ENCODE peak calls at places on chromosomes 1 and 21, in nine cellular contexts. One of them, this sample, is unnamed.

GRCh38 chr1:159408862-159409400 is 23.1 kb upstream of the OR10J4 start:
- DNase-seq in nephron progenitor cell: no peak
- DNase-seq in AG09319: no peak
- DNase-seq in activated CD8-positive, alpha-beta T cell treated with anti-CD3 and anti-CD28 coated beads for 36 hours: no peak
- DNase-seq in MM.1S: no peak
- DNase-seq in spleen: no peak
- DNase-seq in endothelial cell: no peak
- DNase-seq in A549: no peak
- DNase-seq in GM20000: no peak
- DNase-seq in this sample: no peak

GRCh38 chr1:198143797-198144196 is 13.0 kb upstream of the NEK7 start:
- DNase-seq in GM20000: no peak
- DNase-seq in endothelial cell: no peak
- DNase-seq in spleen: no peak
- DNase-seq in MM.1S: peak
- DNase-seq in activated CD8-positive, alpha-beta T cell treated with anti-CD3 and anti-CD28 coated beads for 36 hours: no peak
- DNase-seq in nephron progenitor cell: no peak
- DNase-seq in AG09319: no peak
- DNase-seq in A549: no peak
- DNase-seq in this sample: no peak

GRCh38 chr1:5881526-5882222 is 110.6 kb downstream of the NPHP4 start:
- DNase-seq in nephron progenitor cell: no peak
- DNase-seq in activated CD8-positive, alpha-beta T cell treated with anti-CD3 and anti-CD28 coated beads for 36 hours: no peak
- DNase-seq in GM20000: no peak
- DNase-seq in MM.1S: no peak
- DNase-seq in spleen: no peak
- DNase-seq in endothelial cell: no peak
- DNase-seq in A549: no peak
- DNase-seq in AG09319: no peak
- DNase-seq in this sample: no peak

GRCh38 chr1:30748699-30749401 is 8.7 kb downstream of the LAPTM5 start:
- DNase-seq in GM20000: no peak
- DNase-seq in activated CD8-positive, alpha-beta T cell treated with anti-CD3 and anti-CD28 coated beads for 36 hours: peak
- DNase-seq in MM.1S: no peak
- DNase-seq in endothelial cell: no peak
- DNase-seq in AG09319: no peak
- DNase-seq in A549: no peak
- DNase-seq in nephron progenitor cell: no peak
- DNase-seq in spleen: peak
- DNase-seq in this sample: no peak

GRCh38 chr1:246677842-246678241 is 46.4 kb upstream of the SCCPDH start:
- DNase-seq in AG09319: no peak
- DNase-seq in activated CD8-positive, alpha-beta T cell treated with anti-CD3 and anti-CD28 coated beads for 36 hours: no peak
- DNase-seq in MM.1S: no peak
- DNase-seq in A549: no peak
- DNase-seq in GM20000: no peak
- DNase-seq in spleen: no peak
- DNase-seq in endothelial cell: no peak
- DNase-seq in nephron progenitor cell: peak
- DNase-seq in this sample: no peak

GRCh38 chr1:181317261-181317924 is 165.9 kb upstream of the CACNA1E start:
- DNase-seq in endothelial cell: no peak
- DNase-seq in activated CD8-positive, alpha-beta T cell treated with anti-CD3 and anti-CD28 coated beads for 36 hours: no peak
- DNase-seq in spleen: no peak
- DNase-seq in GM20000: no peak
- DNase-seq in MM.1S: no peak
- DNase-seq in A549: no peak
- DNase-seq in AG09319: no peak
- DNase-seq in nephron progenitor cell: peak
- DNase-seq in this sample: no peak

GRCh38 chr1:44227211-44227610 is 13.9 kb downstream of the DMAP1 start:
- DNase-seq in activated CD8-positive, alpha-beta T cell treated with anti-CD3 and anti-CD28 coated beads for 36 hours: no peak
- DNase-seq in endothelial cell: no peak
- DNase-seq in GM20000: no peak
- DNase-seq in nephron progenitor cell: no peak
- DNase-seq in AG09319: no peak
- DNase-seq in A549: peak
- DNase-seq in MM.1S: no peak
- DNase-seq in spleen: no peak
- DNase-seq in this sample: no peak

GRCh38 chr21:39518055-39518844 is 66.5 kb downstream of the SH3BGR start:
- DNase-seq in endothelial cell: peak
- DNase-seq in A549: peak
- DNase-seq in GM20000: peak
- DNase-seq in nephron progenitor cell: peak
- DNase-seq in activated CD8-positive, alpha-beta T cell treated with anti-CD3 and anti-CD28 coated beads for 36 hours: peak
- DNase-seq in spleen: no peak
- DNase-seq in MM.1S: peak
- DNase-seq in AG09319: peak
- DNase-seq in this sample: peak

GRCh38 chr1:180254496-180254819 is 24.4 kb downstream of the LHX4 start:
- DNase-seq in endothelial cell: no peak
- DNase-seq in AG09319: no peak
- DNase-seq in activated CD8-positive, alpha-beta T cell treated with anti-CD3 and anti-CD28 coated beads for 36 hours: no peak
- DNase-seq in spleen: no peak
- DNase-seq in MM.1S: no peak
- DNase-seq in A549: no peak
- DNase-seq in nephron progenitor cell: no peak
- DNase-seq in GM20000: no peak
- DNase-seq in this sample: no peak

GRCh38 chr21:44376606-44377005 is 23.2 kb downstream of the TRPM2 start:
- DNase-seq in endothelial cell: no peak
- DNase-seq in A549: no peak
- DNase-seq in nephron progenitor cell: no peak
- DNase-seq in spleen: no peak
- DNase-seq in GM20000: no peak
- DNase-seq in MM.1S: no peak
- DNase-seq in AG09319: no peak
- DNase-seq in activated CD8-positive, alpha-beta T cell treated with anti-CD3 and anti-CD28 coated beads for 36 hours: no peak
- DNase-seq in this sample: no peak

GRCh38 chr1:111140680-111140967 is 601 bp downstream of the CEPT1 start:
- DNase-seq in AG09319: no peak
- DNase-seq in MM.1S: peak
- DNase-seq in A549: peak
- DNase-seq in nephron progenitor cell: peak
- DNase-seq in GM20000: no peak
- DNase-seq in spleen: no peak
- DNase-seq in activated CD8-positive, alpha-beta T cell treated with anti-CD3 and anti-CD28 coated beads for 36 hours: no peak
- DNase-seq in endothelial cell: peak
- DNase-seq in this sample: no peak

GRCh38 chr1:237756304-237756967 is 134.3 kb downstream of the ZP4 start:
- DNase-seq in MM.1S: no peak
- DNase-seq in activated CD8-positive, alpha-beta T cell treated with anti-CD3 and anti-CD28 coated beads for 36 hours: no peak
- DNase-seq in GM20000: no peak
- DNase-seq in endothelial cell: no peak
- DNase-seq in spleen: no peak
- DNase-seq in A549: peak
- DNase-seq in nephron progenitor cell: no peak
- DNase-seq in AG09319: no peak
- DNase-seq in this sample: no peak

GRCh38 chr1:54715493-54716298 is at the start of gene TTC4:
- DNase-seq in A549: peak
- DNase-seq in spleen: peak
- DNase-seq in activated CD8-positive, alpha-beta T cell treated with anti-CD3 and anti-CD28 coated beads for 36 hours: peak
- DNase-seq in MM.1S: peak
- DNase-seq in endothelial cell: peak
- DNase-seq in GM20000: peak
- DNase-seq in AG09319: peak
- DNase-seq in nephron progenitor cell: peak
- DNase-seq in this sample: peak
- TF ChIP-seq CTCF in A549: no peak
- TF ChIP-seq CTCF in spleen: no peak
- TF ChIP-seq CTCF in activated CD8-positive, alpha-beta T cell treated with anti-CD3 and anti-CD28 coated beads for 36 hours: no peak
- TF ChIP-seq CTCF in MM.1S: no peak
- TF ChIP-seq CTCF in endothelial cell: no peak
- TF ChIP-seq CTCF in GM20000: no peak
- TF ChIP-seq CTCF in AG09319: peak
- TF ChIP-seq CTCF in nephron progenitor cell: no peak
- TF ChIP-seq CTCF in this sample: no peak

GRCh38 chr1:57061369-57061768 is 95.6 kb upstream of the C8B start:
- DNase-seq in activated CD8-positive, alpha-beta T cell treated with anti-CD3 and anti-CD28 coated beads for 36 hours: no peak
- DNase-seq in A549: no peak
- DNase-seq in GM20000: no peak
- DNase-seq in endothelial cell: no peak
- DNase-seq in AG09319: peak
- DNase-seq in spleen: no peak
- DNase-seq in nephron progenitor cell: no peak
- DNase-seq in MM.1S: no peak
- DNase-seq in this sample: no peak
- TF ChIP-seq CTCF in activated CD8-positive, alpha-beta T cell treated with anti-CD3 and anti-CD28 coated beads for 36 hours: no peak
- TF ChIP-seq CTCF in A549: no peak
- TF ChIP-seq CTCF in GM20000: no peak
- TF ChIP-seq CTCF in endothelial cell: no peak
- TF ChIP-seq CTCF in AG09319: peak
- TF ChIP-seq CTCF in spleen: no peak
- TF ChIP-seq CTCF in nephron progenitor cell: no peak
- TF ChIP-seq CTCF in MM.1S: no peak
- TF ChIP-seq CTCF in this sample: peak

DNA sequence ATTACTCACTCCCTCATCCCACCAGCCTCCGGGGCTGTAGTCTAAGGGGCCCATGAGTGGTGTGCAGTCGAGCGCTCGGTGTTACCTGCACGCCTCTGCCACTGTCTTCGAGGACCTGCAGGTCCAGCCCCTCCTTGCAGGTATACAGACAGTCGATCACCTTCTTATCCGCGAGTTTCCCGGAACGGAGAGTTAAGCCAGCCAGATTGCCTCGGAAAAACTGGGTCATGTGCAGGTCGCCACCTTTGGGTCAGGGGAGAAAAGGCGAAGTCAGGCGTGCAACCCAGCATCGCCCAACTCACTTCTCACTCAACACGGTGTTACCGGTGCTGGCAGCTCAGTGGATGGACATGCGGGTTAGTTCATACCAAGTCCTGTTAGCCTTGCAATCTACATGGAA is 84.3 kb downstream of the PIK3CD start:
- DNase-seq in A549: no peak
- DNase-seq in endothelial cell: no peak
- DNase-seq in nephron progenitor cell: no peak
- DNase-seq in activated CD8-positive, alpha-beta T cell treated with anti-CD3 and anti-CD28 coated beads for 36 hours: no peak
- DNase-seq in GM20000: no peak
- DNase-seq in MM.1S: no peak
- DNase-seq in spleen: no peak
- DNase-seq in AG09319: no peak
- DNase-seq in this sample: no peak
- TF ChIP-seq CTCF in A549: no peak
- TF ChIP-seq CTCF in endothelial cell: no peak
- TF ChIP-seq CTCF in nephron progenitor cell: no peak
- TF ChIP-seq CTCF in activated CD8-positive, alpha-beta T cell treated with anti-CD3 and anti-CD28 coated beads for 36 hours: no peak
- TF ChIP-seq CTCF in GM20000: no peak
- TF ChIP-seq CTCF in MM.1S: no peak
- TF ChIP-seq CTCF in spleen: no peak
- TF ChIP-seq CTCF in AG09319: no peak
- TF ChIP-seq CTCF in this sample: no peak

GRCh38 chr1:15704526-15705183 is 20.5 kb downstream of the PLEKHM2 start:
- DNase-seq in GM20000: no peak
- DNase-seq in A549: no peak
- DNase-seq in endothelial cell: no peak
- DNase-seq in MM.1S: no peak
- DNase-seq in nephron progenitor cell: no peak
- DNase-seq in spleen: no peak
- DNase-seq in AG09319: no peak
- DNase-seq in activated CD8-positive, alpha-beta T cell treated with anti-CD3 and anti-CD28 coated beads for 36 hours: no peak
- DNase-seq in this sample: no peak

GRCh38 chr1:15701784-15702183 is 17.7 kb downstream of the PLEKHM2 start:
- DNase-seq in A549: no peak
- DNase-seq in GM20000: no peak
- DNase-seq in activated CD8-positive, alpha-beta T cell treated with anti-CD3 and anti-CD28 coated beads for 36 hours: no peak
- DNase-seq in spleen: no peak
- DNase-seq in endothelial cell: no peak
- DNase-seq in MM.1S: no peak
- DNase-seq in nephron progenitor cell: no peak
- DNase-seq in AG09319: no peak
- DNase-seq in this sample: no peak

GRCh38 chr1:15703562-15703961 is 19.4 kb downstream of the PLEKHM2 start:
- DNase-seq in A549: no peak
- DNase-seq in GM20000: no peak
- DNase-seq in nephron progenitor cell: no peak
- DNase-seq in spleen: no peak
- DNase-seq in activated CD8-positive, alpha-beta T cell treated with anti-CD3 and anti-CD28 coated beads for 36 hours: no peak
- DNase-seq in AG09319: peak
- DNase-seq in MM.1S: no peak
- DNase-seq in endothelial cell: no peak
- DNase-seq in this sample: no peak

GRCh38 chr1:15705184-15705566 is 21.1 kb downstream of the PLEKHM2 start:
- DNase-seq in GM20000: no peak
- DNase-seq in endothelial cell: no peak
- DNase-seq in MM.1S: no peak
- DNase-seq in activated CD8-positive, alpha-beta T cell treated with anti-CD3 and anti-CD28 coated beads for 36 hours: no peak
- DNase-seq in nephron progenitor cell: no peak
- DNase-seq in spleen: no peak
- DNase-seq in AG09319: no peak
- DNase-seq in A549: no peak
- DNase-seq in this sample: no peak

DNA sequence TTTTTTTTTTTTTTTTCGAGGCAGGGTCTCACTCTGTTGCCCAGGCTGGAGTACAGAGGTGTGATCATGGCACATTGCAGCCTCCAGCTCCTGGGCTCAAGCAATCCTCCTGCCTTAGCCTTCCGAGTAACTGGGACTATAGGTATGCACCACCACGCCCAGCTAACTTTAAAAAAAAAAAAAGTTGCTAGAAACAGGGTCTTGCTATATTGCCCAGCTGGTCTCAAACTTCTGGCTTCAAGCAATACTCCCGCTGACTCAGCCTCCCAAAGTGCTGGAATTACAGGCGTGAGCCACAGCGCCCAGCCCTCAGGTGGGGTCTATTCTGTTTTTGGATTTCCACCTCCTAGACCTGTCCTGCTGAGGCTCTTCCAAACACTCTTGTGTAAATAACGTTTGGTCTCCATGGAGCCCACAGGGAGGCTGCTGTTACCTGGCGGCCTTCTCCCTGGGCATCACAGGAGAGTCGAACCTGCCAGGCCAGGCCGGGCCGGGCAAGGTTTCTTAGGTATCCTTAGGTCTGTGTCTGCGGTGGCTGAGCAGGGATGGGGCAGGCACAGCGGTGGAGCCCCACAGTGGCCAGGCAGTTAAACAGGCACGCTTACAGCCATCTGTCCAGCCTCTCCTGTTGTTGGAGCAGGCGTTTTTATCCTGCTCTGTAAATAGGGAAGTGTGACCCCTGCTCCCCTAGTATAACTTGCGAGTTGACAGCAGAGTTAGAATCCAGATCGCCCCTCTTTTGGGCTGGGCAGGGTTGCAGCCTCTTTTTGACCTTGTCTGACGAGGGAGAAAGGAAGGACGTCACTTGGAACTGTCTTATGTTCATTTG is 18.8 kb downstream of the PLEKHM2 start:
- DNase-seq in endothelial cell: no peak
- DNase-seq in AG09319: no peak
- DNase-seq in nephron progenitor cell: no peak
- DNase-seq in spleen: no peak
- DNase-seq in activated CD8-positive, alpha-beta T cell treated with anti-CD3 and anti-CD28 coated beads for 36 hours: no peak
- DNase-seq in A549: peak
- DNase-seq in MM.1S: no peak
- DNase-seq in GM20000: no peak
- DNase-seq in this sample: no peak
- TF ChIP-seq CTCF in endothelial cell: no peak
- TF ChIP-seq CTCF in AG09319: peak
- TF ChIP-seq CTCF in nephron progenitor cell: no peak
- TF ChIP-seq CTCF in spleen: no peak
- TF ChIP-seq CTCF in activated CD8-positive, alpha-beta T cell treated with anti-CD3 and anti-CD28 coated beads for 36 hours: no peak
- TF ChIP-seq CTCF in A549: peak
- TF ChIP-seq CTCF in MM.1S: no peak
- TF ChIP-seq CTCF in GM20000: no peak
- TF ChIP-seq CTCF in this sample: no peak

GRCh38 chr1:169466259-169467230 is 19.2 kb downstream of the SLC19A2 start:
- DNase-seq in spleen: no peak
- DNase-seq in AG09319: no peak
- DNase-seq in A549: peak
- DNase-seq in endothelial cell: no peak
- DNase-seq in nephron progenitor cell: no peak
- DNase-seq in activated CD8-positive, alpha-beta T cell treated with anti-CD3 and anti-CD28 coated beads for 36 hours: peak
- DNase-seq in MM.1S: peak
- DNase-seq in GM20000: no peak
- DNase-seq in this sample: no peak
- TF ChIP-seq CTCF in spleen: peak
- TF ChIP-seq CTCF in AG09319: peak
- TF ChIP-seq CTCF in A549: peak
- TF ChIP-seq CTCF in endothelial cell: no peak
- TF ChIP-seq CTCF in nephron progenitor cell: peak
- TF ChIP-seq CTCF in activated CD8-positive, alpha-beta T cell treated with anti-CD3 and anti-CD28 coated beads for 36 hours: peak
- TF ChIP-seq CTCF in MM.1S: peak
- TF ChIP-seq CTCF in GM20000: no peak
- TF ChIP-seq CTCF in this sample: peak

This sample was measured in Panc1.